ENCODE peak calls at places on chromosomes 7 and 10, in ten cellular contexts. One of them, this sample, is unnamed. For H3K27me3 and H3K36me3, the result is how much of the 10 kb centered on the place peaks cover.

GRCh38 chr10:119761106-119761505 is 35.3 kb downstream of the INPP5F start:
- DNase-seq in gastrocnemius medialis: no peak
- DNase-seq in IMR-90: peak
- DNase-seq in SK-N-SH: no peak
- DNase-seq in cardiac muscle cell: no peak
- DNase-seq in testis: no peak
- DNase-seq in CD8-positive, alpha-beta T cell: no peak
- DNase-seq in MM.1S: no peak
- DNase-seq in tibial artery: no peak
- DNase-seq in GM23248: peak
- DNase-seq in this sample: peak

GRCh38 chr7:66169616-66170015 is 35.5 kb upstream of the TPST1 start:
- DNase-seq in gastrocnemius medialis: no peak
- DNase-seq in IMR-90: no peak
- DNase-seq in SK-N-SH: no peak
- DNase-seq in cardiac muscle cell: no peak
- DNase-seq in testis: no peak
- DNase-seq in CD8-positive, alpha-beta T cell: no peak
- DNase-seq in MM.1S: no peak
- DNase-seq in tibial artery: no peak
- DNase-seq in GM23248: no peak
- DNase-seq in this sample: no peak

GRCh38 chr7:65444899-65445823 is 71.5 kb downstream of the ZNF92 start:
- DNase-seq in gastrocnemius medialis: no peak
- DNase-seq in IMR-90: no peak
- DNase-seq in SK-N-SH: no peak
- DNase-seq in cardiac muscle cell: no peak
- DNase-seq in testis: no peak
- DNase-seq in CD8-positive, alpha-beta T cell: no peak
- DNase-seq in MM.1S: peak
- DNase-seq in tibial artery: no peak
- DNase-seq in GM23248: no peak
- DNase-seq in this sample: no peak

GRCh38 chr7:71019703-71020102 is 112.2 kb upstream of the GALNT17 start:
- DNase-seq in gastrocnemius medialis: no peak
- DNase-seq in IMR-90: no peak
- DNase-seq in SK-N-SH: no peak
- DNase-seq in cardiac muscle cell: no peak
- DNase-seq in testis: peak
- DNase-seq in CD8-positive, alpha-beta T cell: no peak
- DNase-seq in MM.1S: no peak
- DNase-seq in tibial artery: peak
- DNase-seq in GM23248: no peak
- DNase-seq in this sample: no peak

GRCh38 chr7:34036069-34036920 is 131.0 kb downstream of the BMPER start:
- DNase-seq in gastrocnemius medialis: no peak
- DNase-seq in IMR-90: peak
- DNase-seq in SK-N-SH: no peak
- DNase-seq in cardiac muscle cell: peak
- DNase-seq in testis: peak
- DNase-seq in CD8-positive, alpha-beta T cell: no peak
- DNase-seq in MM.1S: no peak
- DNase-seq in tibial artery: no peak
- DNase-seq in GM23248: no peak
- DNase-seq in this sample: peak

GRCh38 chr10:63465293-63466167 is at the start of gene JMJD1C:
- DNase-seq in gastrocnemius medialis: peak
- DNase-seq in IMR-90: peak
- DNase-seq in SK-N-SH: peak
- DNase-seq in cardiac muscle cell: peak
- DNase-seq in testis: peak
- DNase-seq in CD8-positive, alpha-beta T cell: peak
- DNase-seq in MM.1S: peak
- DNase-seq in tibial artery: peak
- DNase-seq in GM23248: peak
- DNase-seq in this sample: peak

GRCh38 chr10:76251773-76252617 is 820.6 kb downstream of the LRMDA start:
- DNase-seq in gastrocnemius medialis: no peak
- DNase-seq in IMR-90: peak
- DNase-seq in SK-N-SH: no peak
- DNase-seq in cardiac muscle cell: no peak
- DNase-seq in testis: peak
- DNase-seq in CD8-positive, alpha-beta T cell: no peak
- DNase-seq in MM.1S: no peak
- DNase-seq in tibial artery: no peak
- DNase-seq in GM23248: peak
- DNase-seq in this sample: no peak

GRCh38 chr7:159139202-159139601 is 5.5 kb downstream of the VIPR2 start:
- DNase-seq in gastrocnemius medialis: no peak
- DNase-seq in IMR-90: no peak
- DNase-seq in SK-N-SH: no peak
- DNase-seq in cardiac muscle cell: no peak
- DNase-seq in testis: peak
- DNase-seq in CD8-positive, alpha-beta T cell: no peak
- DNase-seq in MM.1S: no peak
- DNase-seq in tibial artery: peak
- DNase-seq in GM23248: no peak
- DNase-seq in this sample: no peak

GRCh38 chr10:94440096-94440495 is 37.8 kb downstream of the TBC1D12 start:
- DNase-seq in gastrocnemius medialis: no peak
- DNase-seq in IMR-90: no peak
- DNase-seq in SK-N-SH: no peak
- DNase-seq in cardiac muscle cell: no peak
- DNase-seq in testis: no peak
- DNase-seq in CD8-positive, alpha-beta T cell: no peak
- DNase-seq in MM.1S: no peak
- DNase-seq in tibial artery: no peak
- DNase-seq in GM23248: no peak
- DNase-seq in this sample: no peak

GRCh38 chr10:80408198-80409085 is at the start of gene PRXL2A:
- DNase-seq in gastrocnemius medialis: peak
- DNase-seq in IMR-90: no peak
- DNase-seq in SK-N-SH: peak
- DNase-seq in cardiac muscle cell: peak
- DNase-seq in testis: peak
- DNase-seq in CD8-positive, alpha-beta T cell: peak
- DNase-seq in MM.1S: peak
- DNase-seq in tibial artery: peak
- DNase-seq in GM23248: peak
- DNase-seq in this sample: no peak

GRCh38 chr10:93746844-93747284 is 10.9 kb upstream of the LGI1 start:
- DNase-seq in gastrocnemius medialis: no peak
- DNase-seq in IMR-90: peak
- DNase-seq in SK-N-SH: no peak
- DNase-seq in cardiac muscle cell: no peak
- DNase-seq in testis: peak
- DNase-seq in CD8-positive, alpha-beta T cell: no peak
- DNase-seq in MM.1S: peak
- DNase-seq in tibial artery: no peak
- DNase-seq in GM23248: peak
- DNase-seq in this sample: peak

GRCh38 chr7:130277763-130278643 is 11.3 kb downstream of the CPA2 start:
- DNase-seq in gastrocnemius medialis: peak
- DNase-seq in IMR-90: peak
- DNase-seq in SK-N-SH: peak
- DNase-seq in cardiac muscle cell: peak
- DNase-seq in testis: peak
- DNase-seq in CD8-positive, alpha-beta T cell: no peak
- DNase-seq in MM.1S: no peak
- DNase-seq in tibial artery: peak
- DNase-seq in GM23248: peak
- DNase-seq in this sample: peak

GRCh38 chr7:8109196-8110022 is 140.8 kb downstream of the GLCCI1 start:
- DNase-seq in gastrocnemius medialis: no peak
- DNase-seq in IMR-90: peak
- DNase-seq in SK-N-SH: no peak
- DNase-seq in cardiac muscle cell: no peak
- DNase-seq in testis: no peak
- DNase-seq in CD8-positive, alpha-beta T cell: no peak
- DNase-seq in MM.1S: no peak
- DNase-seq in tibial artery: no peak
- DNase-seq in GM23248: peak
- DNase-seq in this sample: no peak

GRCh38 chr7:2272031-2272430 is 30.0 kb downstream of the NUDT1 start:
- DNase-seq in gastrocnemius medialis: no peak
- DNase-seq in IMR-90: no peak
- DNase-seq in SK-N-SH: peak
- DNase-seq in cardiac muscle cell: no peak
- DNase-seq in testis: no peak
- DNase-seq in CD8-positive, alpha-beta T cell: no peak
- DNase-seq in MM.1S: no peak
- DNase-seq in tibial artery: no peak
- DNase-seq in GM23248: no peak
- DNase-seq in this sample: no peak

GRCh38 chr7:27714831-27715444 is 25.0 kb upstream of the TAX1BP1 start:
- DNase-seq in gastrocnemius medialis: no peak
- DNase-seq in IMR-90: peak
- DNase-seq in SK-N-SH: no peak
- DNase-seq in cardiac muscle cell: no peak
- DNase-seq in testis: no peak
- DNase-seq in CD8-positive, alpha-beta T cell: no peak
- DNase-seq in MM.1S: no peak
- DNase-seq in tibial artery: no peak
- DNase-seq in GM23248: no peak
- DNase-seq in this sample: no peak

DNA sequence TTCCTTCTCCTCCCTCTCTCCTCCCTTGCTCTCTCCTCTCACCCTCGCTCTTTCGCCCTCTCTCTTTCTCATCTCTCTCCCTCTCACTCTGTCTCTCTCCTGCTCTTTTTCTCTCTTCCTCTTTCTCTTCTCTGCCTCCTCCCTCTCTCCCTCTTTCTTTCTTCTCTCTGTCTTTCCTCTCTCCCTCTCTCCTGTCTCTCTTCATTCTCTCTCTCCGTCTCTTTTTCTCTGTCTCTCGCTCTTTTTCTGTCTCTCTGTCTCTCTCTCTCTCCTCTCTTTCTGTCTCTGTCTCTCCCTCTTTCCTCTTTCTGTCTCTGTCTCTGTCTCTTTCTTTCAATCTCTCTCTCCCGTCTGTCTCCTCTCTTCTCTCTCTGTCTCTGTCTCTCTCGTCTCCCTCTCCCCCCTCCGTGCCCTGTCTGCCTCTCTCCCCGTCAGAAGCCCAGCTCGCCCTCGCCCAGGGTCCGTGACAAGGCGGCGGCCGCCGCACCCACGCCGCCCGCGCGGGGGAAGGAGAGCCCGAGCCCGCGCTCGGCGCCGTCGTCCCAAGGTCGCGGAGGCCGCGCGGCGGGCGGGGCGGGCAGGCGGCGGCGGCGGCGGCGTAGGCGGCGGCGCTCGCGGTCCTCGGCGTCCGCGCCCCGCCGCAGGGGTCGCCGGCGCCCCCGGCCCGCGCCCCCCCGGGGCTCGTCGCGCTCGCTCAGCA is 21.3 kb upstream of the HSPB1 start:
- DNase-seq in gastrocnemius medialis: no peak
- DNase-seq in IMR-90: no peak
- DNase-seq in SK-N-SH: peak
- DNase-seq in cardiac muscle cell: peak
- DNase-seq in testis: no peak
- DNase-seq in CD8-positive, alpha-beta T cell: no peak
- DNase-seq in MM.1S: no peak
- DNase-seq in tibial artery: no peak
- DNase-seq in GM23248: peak
- DNase-seq in this sample: no peak
- H3K4me3 ChIP-seq in gastrocnemius medialis: peak
- H3K4me3 ChIP-seq in IMR-90: peak
- H3K4me3 ChIP-seq in SK-N-SH: peak
- H3K4me3 ChIP-seq in cardiac muscle cell: peak
- H3K4me3 ChIP-seq in testis: no peak
- H3K4me3 ChIP-seq in CD8-positive, alpha-beta T cell: peak
- H3K4me3 ChIP-seq in MM.1S: no peak
- H3K4me3 ChIP-seq in tibial artery: peak
- H3K4me3 ChIP-seq in GM23248: peak
- H3K4me3 ChIP-seq in this sample: peak

DNA sequence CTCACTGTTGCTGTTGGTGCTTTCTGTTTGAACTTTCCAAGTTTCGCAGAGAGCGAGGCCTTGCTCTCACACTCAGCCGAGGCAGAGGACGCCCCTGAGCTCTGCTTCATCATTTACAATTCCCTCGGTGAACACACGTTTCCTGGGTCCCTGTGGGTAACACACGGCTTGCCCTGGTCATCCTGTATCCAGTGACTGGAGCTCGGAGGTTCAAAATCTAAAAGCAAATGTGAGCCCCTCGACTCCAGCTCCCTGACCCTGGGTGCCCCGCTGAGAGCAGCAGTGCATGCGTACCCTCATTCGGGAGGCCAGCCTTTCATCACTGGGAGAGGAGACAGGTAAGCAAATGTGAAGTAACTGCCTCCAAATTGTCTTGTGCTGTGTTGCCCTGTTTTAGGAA is 5.8 kb downstream of the CNPY1 start:
- DNase-seq in gastrocnemius medialis: no peak
- DNase-seq in IMR-90: no peak
- DNase-seq in SK-N-SH: no peak
- DNase-seq in cardiac muscle cell: no peak
- DNase-seq in testis: no peak
- DNase-seq in CD8-positive, alpha-beta T cell: no peak
- DNase-seq in MM.1S: no peak
- DNase-seq in tibial artery: no peak
- DNase-seq in GM23248: no peak
- DNase-seq in this sample: no peak
- H3K27me3 ChIP-seq in gastrocnemius medialis: under half
- H3K27me3 ChIP-seq in IMR-90: under half
- H3K27me3 ChIP-seq in SK-N-SH: half or more
- H3K27me3 ChIP-seq in cardiac muscle cell: under half
- H3K27me3 ChIP-seq in testis: under half
- H3K27me3 ChIP-seq in CD8-positive, alpha-beta T cell: under half
- H3K27me3 ChIP-seq in MM.1S: half or more
- H3K27me3 ChIP-seq in tibial artery: half or more
- H3K27me3 ChIP-seq in GM23248: under half
- H3K27me3 ChIP-seq in this sample: half or more

DNA sequence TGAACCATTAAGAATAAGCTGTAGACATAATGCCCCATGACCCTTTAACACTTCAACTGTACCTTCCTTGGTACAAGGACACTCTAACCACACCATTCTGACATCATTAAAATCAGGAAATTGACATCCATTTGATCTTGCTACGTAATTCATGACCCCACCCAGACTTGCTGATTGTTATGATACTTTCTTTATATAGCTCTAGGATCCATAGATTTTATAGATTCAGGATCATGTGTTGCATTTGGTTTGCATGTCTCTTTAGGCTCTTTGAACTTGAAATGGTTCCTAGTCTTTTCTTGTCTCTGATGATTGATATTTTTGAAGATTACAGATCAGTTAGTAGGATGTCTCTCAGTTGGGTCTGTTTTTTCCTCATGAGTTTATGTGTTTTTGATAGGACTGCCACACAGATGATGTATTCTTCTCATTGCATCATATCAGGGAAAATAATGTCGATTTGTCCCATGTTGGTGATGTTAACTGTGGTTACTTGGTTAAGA is 13.5 kb downstream of the CCM2 start:
- DNase-seq in gastrocnemius medialis: no peak
- DNase-seq in IMR-90: no peak
- DNase-seq in SK-N-SH: no peak
- DNase-seq in cardiac muscle cell: no peak
- DNase-seq in testis: no peak
- DNase-seq in CD8-positive, alpha-beta T cell: no peak
- DNase-seq in MM.1S: no peak
- DNase-seq in tibial artery: no peak
- DNase-seq in GM23248: no peak
- DNase-seq in this sample: no peak
- H3K36me3 ChIP-seq in gastrocnemius medialis: under half
- H3K36me3 ChIP-seq in IMR-90: under half
- H3K36me3 ChIP-seq in SK-N-SH: under half
- H3K36me3 ChIP-seq in cardiac muscle cell: under half
- H3K36me3 ChIP-seq in testis: under half
- H3K36me3 ChIP-seq in CD8-positive, alpha-beta T cell: under half
- H3K36me3 ChIP-seq in MM.1S: under half
- H3K36me3 ChIP-seq in tibial artery: under half
- H3K36me3 ChIP-seq in GM23248: under half
- H3K36me3 ChIP-seq in this sample: under half

GRCh38 chr7:43586251-43586900 is 3.5 kb downstream of the STK17A start:
- DNase-seq in gastrocnemius medialis: no peak
- DNase-seq in IMR-90: peak
- DNase-seq in SK-N-SH: no peak
- DNase-seq in cardiac muscle cell: no peak
- DNase-seq in testis: no peak
- DNase-seq in CD8-positive, alpha-beta T cell: no peak
- DNase-seq in MM.1S: peak
- DNase-seq in tibial artery: no peak
- DNase-seq in GM23248: peak
- DNase-seq in this sample: no peak
- H3K4me3 ChIP-seq in gastrocnemius medialis: no peak
- H3K4me3 ChIP-seq in IMR-90: no peak
- H3K4me3 ChIP-seq in SK-N-SH: peak
- H3K4me3 ChIP-seq in cardiac muscle cell: no peak
- H3K4me3 ChIP-seq in testis: no peak
- H3K4me3 ChIP-seq in CD8-positive, alpha-beta T cell: peak
- H3K4me3 ChIP-seq in MM.1S: peak
- H3K4me3 ChIP-seq in tibial artery: peak
- H3K4me3 ChIP-seq in GM23248: peak
- H3K4me3 ChIP-seq in this sample: no peak

This sample was measured in SJSA1.